ENCODE peak calls at places on chromosome 10, in six cellular contexts. T, E, I, N, Y and R are unnamed samples.

GRCh38 chr10:113221756-113222168 is 271.7 kb downstream of the TCF7L2 start:
- DNase-seq in N (peak), I (no peak), E (no peak), Y (no peak), T (peak), R (no peak)

GRCh38 chr10:126902157-126902556 is 3.1 kb upstream of the DOCK1 start:
- DNase-seq in E (peak), Y (no peak), T (no peak), I (peak), N (peak), R (no peak)

GRCh38 chr10:20299037-20299557 is 482.9 kb downstream of the PLXDC2 start:
- DNase-seq in N (peak), T (no peak), I (no peak), E (no peak), Y (no peak), R (no peak)

GRCh38 chr10:119304541-119304940 is 97.2 kb downstream of the GRK5 start:
- DNase-seq in N (no peak), I (no peak), T (no peak), Y (no peak), E (no peak), R (no peak)

GRCh38 chr10:129942936-129943724 is 20.9 kb downstream of the EBF3 start:
- DNase-seq in N (no peak), E (peak), Y (no peak), I (no peak), T (no peak), R (no peak)

GRCh38 chr10:82814635-82815034 is 939.6 kb downstream of the NRG3 start:
- DNase-seq in T (no peak), E (no peak), I (no peak), N (peak), Y (no peak), R (no peak)

GRCh38 chr10:112512294-112512693 is 65.3 kb downstream of the VTI1A start:
- DNase-seq in Y (no peak), T (no peak), I (no peak), N (no peak), E (no peak), R (no peak)

GRCh38 chr10:72292223-72292691 is 18.5 kb downstream of the DDIT4 start:
- DNase-seq in Y (no peak), N (peak), T (no peak), E (no peak), I (no peak), R (no peak)

GRCh38 chr10:18607503-18607902 is 43.9 kb downstream of the NSUN6 start:
- DNase-seq in N (peak), T (peak), Y (no peak), I (peak), E (no peak), R (no peak)

GRCh38 chr10:103491729-103492364 is 1.7 kb upstream of the NEURL1 start:
- DNase-seq in N (peak), T (no peak), E (no peak), I (peak), Y (peak), R (no peak)

GRCh38 chr10:118569241-118569881 is 26.1 kb downstream of the PRLHR start:
- DNase-seq in T (no peak), E (no peak), I (peak), N (no peak), Y (no peak), R (no peak)

GRCh38 chr10:110850099-110850498 is 21.6 kb upstream of the PDCD4 start:
- DNase-seq in T (no peak), I (no peak), E (no peak), N (no peak), Y (no peak), R (no peak)

GRCh38 chr10:71266147-71266917 is 52.7 kb upstream of the SLC29A3 start:
- DNase-seq in T (peak), N (peak), Y (no peak), I (peak), E (no peak), R (no peak)

GRCh38 chr10:68428396-68428795 is 21.3 kb upstream of the RUFY2 start:
- DNase-seq in E (no peak), Y (no peak), T (no peak), I (no peak), N (no peak), R (no peak)

GRCh38 chr10:47367646-47368045 is 16.4 kb downstream of the ZNF488 start:
- DNase-seq in E (peak), I (no peak), T (no peak), Y (no peak), N (no peak), R (no peak)

GRCh38 chr10:112491144-112491543 is 44.1 kb downstream of the VTI1A start:
- DNase-seq in N (peak), T (no peak), Y (no peak), I (peak), E (no peak), R (no peak)

GRCh38 chr10:70714245-70714644 is 41.9 kb downstream of the ADAMTS14 start:
- DNase-seq in T (no peak), I (no peak), Y (no peak), N (no peak), E (no peak), R (no peak)

GRCh38 chr10:31769564-31769963 is 159.1 kb downstream of the ARHGAP12 start:
- DNase-seq in E (no peak), I (no peak), Y (no peak), T (no peak), N (peak), R (no peak)

GRCh38 chr10:118276203-118276602 is 65.9 kb downstream of the FAM204A start:
- DNase-seq in E (no peak), Y (no peak), I (no peak), T (no peak), N (no peak), R (no peak)

GRCh38 chr10:114306116-114306973 is 67.3 kb downstream of the VWA2 start:
- DNase-seq in T (no peak), N (peak), Y (no peak), E (peak), I (peak), R (no peak)

GRCh38 chr10:107546239-107546638 is 381.7 kb upstream of the SORCS1 start:
- DNase-seq in Y (no peak), T (no peak), E (no peak), N (peak), I (peak), R (no peak)

GRCh38 chr10:106955133-106955532 is 209.4 kb downstream of the SORCS1 start:
- DNase-seq in T (no peak), N (no peak), Y (no peak), E (no peak), I (no peak), R (no peak)

GRCh38 chr10:100987685-100988049 is 324 bp downstream of the TWNK start:
- DNase-seq in N (no peak), E (no peak), Y (no peak), I (no peak), T (no peak), R (no peak)
- H3K27ac ChIP-seq in N (peak), E (peak), Y (no peak), I (peak), T (peak), R (peak)

DNA sequence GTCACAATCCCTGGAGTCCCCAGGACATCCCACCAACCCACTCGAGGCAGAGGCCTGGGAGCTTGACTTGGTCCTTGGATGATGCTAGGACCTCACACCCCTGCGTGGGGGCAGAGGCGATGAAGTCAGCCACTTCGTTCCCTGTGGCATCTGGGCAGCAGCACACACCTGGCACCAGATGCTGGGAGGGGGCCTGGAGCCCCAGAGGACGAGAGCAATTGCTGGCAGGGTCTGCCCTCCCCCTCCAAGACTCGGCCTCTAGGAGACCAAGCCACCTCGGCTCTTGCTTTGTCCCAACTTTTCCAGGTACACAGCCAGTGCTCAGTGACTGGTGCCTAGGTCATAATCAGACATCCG is 39.1 kb downstream of the DPYSL4 start:
- DNase-seq in N (no peak), I (no peak), T (no peak), Y (no peak), E (no peak), R (no peak)
- H3K27ac ChIP-seq in N (no peak), I (no peak), T (no peak), Y (no peak), E (no peak), R (no peak)

GRCh38 chr10:5968681-5969453 is 8.5 kb downstream of the IL15RA start:
- DNase-seq in E (no peak), N (no peak), Y (no peak), T (no peak), I (no peak), R (no peak)

GRCh38 chr10:5970527-5970926 is 6.8 kb downstream of the IL15RA start:
- DNase-seq in I (no peak), Y (no peak), T (no peak), E (no peak), N (no peak), R (no peak)

GRCh38 chr10:5971886-5972285 is 5.5 kb downstream of the IL15RA start:
- DNase-seq in T (no peak), N (no peak), I (no peak), Y (no peak), E (no peak), R (no peak)

GRCh38 chr10:5971315-5971832 is 6.0 kb downstream of the IL15RA start:
- DNase-seq in E (no peak), Y (no peak), N (peak), T (no peak), I (no peak), R (no peak)

DNA sequence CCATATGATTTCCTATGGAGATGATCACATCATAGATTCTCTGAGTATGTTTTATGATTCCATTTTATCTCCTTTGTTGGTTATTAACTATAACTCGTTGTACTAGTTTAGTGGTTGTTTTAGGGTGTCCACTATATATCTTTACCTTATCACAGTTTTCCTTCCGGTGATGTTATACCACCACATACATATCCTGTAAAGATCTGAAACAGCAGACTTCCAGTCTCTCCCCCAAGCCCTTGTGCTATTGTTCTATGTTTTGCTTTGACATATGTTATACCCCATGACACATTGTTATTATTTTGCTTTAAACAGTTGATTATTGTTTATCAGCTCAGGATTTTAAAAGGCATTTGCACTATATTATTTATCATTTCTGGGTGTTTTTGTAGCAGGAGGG is 7.3 kb downstream of the IL15RA start:
- DNase-seq in Y (no peak), N (no peak), E (no peak), T (no peak), I (no peak), R (no peak)
- H3K27ac ChIP-seq in Y (no peak), N (no peak), E (no peak), T (no peak), I (no peak), R (no peak)

DNA sequence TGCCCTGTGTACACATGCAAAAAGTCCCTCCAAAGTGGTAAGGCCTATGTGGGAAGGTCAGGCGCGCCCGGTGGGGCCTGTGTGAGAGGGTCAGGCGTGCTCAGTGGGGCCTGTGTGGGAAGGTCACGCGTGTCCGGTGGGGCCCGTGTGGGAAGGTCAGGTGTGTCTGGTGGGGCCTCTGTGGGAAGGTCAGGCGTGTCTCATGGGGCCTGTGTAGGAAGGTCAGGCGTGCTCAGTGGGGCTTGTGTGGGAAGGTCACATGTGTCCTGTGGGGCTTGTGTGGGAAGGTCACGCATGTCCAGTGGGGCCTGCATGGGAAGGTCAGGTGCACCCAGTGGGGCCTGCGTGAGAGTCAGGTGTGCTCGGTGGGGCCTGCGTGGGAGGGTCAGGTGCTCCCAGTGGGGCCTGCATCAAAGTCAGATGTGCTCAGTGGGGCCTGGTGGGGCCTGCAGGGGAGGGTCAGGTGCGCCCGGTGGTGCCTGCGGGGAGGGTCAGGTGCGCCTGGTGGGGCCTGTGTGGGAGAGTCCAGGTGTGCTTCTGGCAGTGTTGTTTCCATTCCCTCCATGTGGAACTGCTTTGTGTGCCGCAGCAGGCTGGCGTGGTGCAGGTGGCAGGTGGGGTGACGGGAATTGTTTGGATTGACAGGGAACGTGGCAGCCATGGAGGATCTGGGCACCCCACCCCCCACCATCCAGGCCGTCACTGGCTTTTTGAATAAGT is 15.4 kb downstream of the LRRC27 start:
- DNase-seq in E (peak), Y (no peak), N (no peak), I (no peak), T (no peak), R (no peak)
- H3K27ac ChIP-seq in E (no peak), Y (no peak), N (no peak), I (no peak), T (no peak), R (no peak)

GRCh38 chr10:28947209-28947608 is 269.9 kb downstream of the BAMBI start:
- DNase-seq in Y (no peak), N (peak), I (peak), E (no peak), T (no peak), R (no peak)

GRCh38 chr10:28946479-28946878 is 269.2 kb downstream of the BAMBI start:
- DNase-seq in E (no peak), I (peak), Y (no peak), T (no peak), N (peak), R (no peak)

GRCh38 chr10:28948045-28948444 is 270.7 kb downstream of the BAMBI start:
- DNase-seq in Y (no peak), E (no peak), T (no peak), I (peak), N (no peak), R (no peak)

GRCh38 chr10:28949005-28950004 is 272.0 kb downstream of the BAMBI start:
- DNase-seq in Y (no peak), T (peak), N (no peak), I (no peak), E (no peak), R (no peak)

DNA sequence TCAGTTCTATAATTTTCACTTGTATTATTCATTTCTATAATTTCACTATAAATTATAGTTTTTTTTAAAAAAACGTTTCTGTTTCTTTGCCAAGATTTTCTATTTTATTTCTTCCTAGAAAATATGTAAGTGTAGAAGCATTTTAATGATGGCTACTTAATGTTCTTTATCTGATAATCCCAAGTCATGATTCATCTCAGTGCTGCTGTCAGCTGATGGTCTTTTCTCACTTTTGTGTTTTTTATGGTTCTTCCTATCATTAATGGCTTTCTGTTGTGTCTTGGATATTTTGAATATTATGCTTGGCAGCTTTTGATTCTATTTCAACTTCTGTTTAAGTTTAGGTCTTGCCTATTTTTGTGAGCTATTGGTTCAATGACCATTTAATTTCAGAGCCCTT is 268.6 kb downstream of the BAMBI start:
- DNase-seq in T (no peak), E (no peak), N (peak), Y (no peak), I (peak), R (no peak)
- H3K27ac ChIP-seq in T (no peak), E (no peak), N (peak), Y (no peak), I (peak), R (no peak)